ENCODE peak calls at places on chromosomes 13 and 19, in ten cellular contexts. N is fibroblast of lung, J is heart left ventricle, M is cardiac muscle cell, B is lower leg skin, L is GM23338, Q is GM12864, Z is heart right ventricle, T is NB4, P is AG04450. X is an unnamed sample.

GRCh38 chr19:44725684-44726083 is 22.8 kb upstream of the BCL3 start:
- DNase-seq in Q (no peak), L (no peak), Z (no peak), N (no peak), M (no peak), T (no peak), P (no peak), B (no peak), J (no peak), X (no peak)

GRCh38 chr13:46906440-46906839 is 9.6 kb upstream of the HTR2A start:
- DNase-seq in N (no peak), J (no peak), Z (no peak), B (no peak), T (no peak), P (no peak), Q (no peak), L (no peak), M (no peak), X (no peak)

GRCh38 chr13:45055198-45055901 is 65.0 kb upstream of the GTF2F2 start:
- DNase-seq in B (no peak), M (no peak), T (peak; percentile 89), Q (peak; percentile 12), J (no peak), P (peak; percentile 67), N (peak; percentile 77), L (no peak), Z (no peak), X (peak; percentile 39)

GRCh38 chr19:18419195-18419698 is at the start of gene SSBP4:
- DNase-seq in J (peak; percentile 88), N (peak; percentile 78), Q (no peak), P (no peak), B (no peak), T (peak; percentile 84), M (peak; percentile 83), L (peak; percentile 88), Z (peak; percentile 69), X (no peak)

GRCh38 chr13:75145926-75146325 is 336.0 kb downstream of the TBC1D4 start:
- DNase-seq in Z (no peak), J (no peak), M (no peak), P (no peak), B (no peak), T (no peak), L (no peak), Q (no peak), N (peak; percentile 84), X (no peak)

GRCh38 chr13:110155072-110155471 is 151.9 kb downstream of the COL4A1 start:
- DNase-seq in N (no peak), P (no peak), T (no peak), B (no peak), M (no peak), Z (no peak), Q (no peak), J (no peak), L (no peak), X (no peak)

GRCh38 chr13:106418556-106418955 is 116.9 kb downstream of the EFNB2 start:
- DNase-seq in Q (no peak), J (no peak), N (peak; percentile 71), Z (no peak), P (peak; percentile 46), B (no peak), L (no peak), M (no peak), T (no peak), X (peak; percentile 48)

GRCh38 chr13:30872685-30873443 is 33.2 kb upstream of the MEDAG start:
- DNase-seq in T (peak; percentile 61), L (peak; percentile 88), P (peak; percentile 71), Q (no peak), Z (peak; percentile 39), M (no peak), N (peak; percentile 84), B (peak; percentile 90), J (no peak), X (peak; percentile 45)

GRCh38 chr13:59480398-59480797 is 683.3 kb downstream of the DIAPH3 start:
- DNase-seq in Q (no peak), L (no peak), P (no peak), M (no peak), B (no peak), J (no peak), T (no peak), N (no peak), Z (no peak), X (no peak)

GRCh38 chr13:98327326-98328314 is 150.6 kb upstream of the RNF113B start:
- DNase-seq in T (no peak), Q (no peak), P (peak; percentile 18), B (no peak), Z (no peak), J (no peak), L (peak; percentile 87), N (peak; percentile 55), M (peak; percentile 62), X (no peak)

GRCh38 chr13:33490461-33491327 is 205.1 kb upstream of the STARD13 start:
- DNase-seq in L (peak; percentile 89), P (no peak), M (no peak), T (no peak), Q (no peak), Z (peak; percentile 19), B (no peak), N (no peak), J (peak; percentile 51), X (no peak)

GRCh38 chr19:3442487-3443071 is 37.7 kb downstream of the SMIM24 start:
- DNase-seq in J (no peak), L (no peak), T (no peak), Q (no peak), B (no peak), P (no peak), M (no peak), Z (no peak), N (no peak), X (no peak)

GRCh38 chr13:98216135-98216565 is 39.1 kb upstream of the RNF113B start:
- DNase-seq in Z (peak; percentile 47), T (no peak), P (peak; percentile 68), Q (no peak), N (peak; percentile 70), L (no peak), M (peak; percentile 62), B (no peak), J (peak; percentile 70), X (no peak)

DNA sequence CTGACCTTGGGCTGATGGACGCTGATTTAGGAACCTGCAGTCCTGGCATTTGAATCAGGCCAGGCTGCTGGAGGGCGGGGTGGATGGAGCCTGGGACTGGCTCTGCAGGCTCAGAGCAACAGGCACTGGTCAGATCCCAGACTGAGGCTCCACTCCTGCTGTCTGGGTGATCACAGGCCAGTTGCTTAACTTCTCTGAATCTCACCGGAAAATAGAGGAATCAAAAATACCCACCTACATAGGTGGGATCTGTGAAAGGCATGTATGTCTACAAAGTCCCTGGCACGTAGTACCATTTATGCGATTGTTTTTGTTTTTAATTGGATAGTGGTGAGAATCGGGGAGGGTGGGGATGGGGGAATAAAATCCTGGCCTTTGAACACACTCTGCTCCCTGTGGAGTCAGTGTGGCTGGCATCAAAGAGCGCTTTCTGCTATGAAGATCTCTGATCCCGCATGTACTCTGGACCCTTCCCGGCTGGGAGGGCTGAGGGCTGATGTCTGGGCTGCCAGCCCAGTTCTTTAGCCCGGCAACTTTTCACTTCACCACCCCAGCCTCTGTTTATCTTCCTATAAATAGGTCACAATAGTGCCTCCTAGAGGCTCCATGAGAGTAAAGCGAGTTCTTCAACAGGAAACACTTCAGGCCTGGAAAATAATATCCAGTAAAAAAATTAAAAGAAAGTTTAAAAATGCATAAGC is 292.3 kb downstream of the ZNF536 start:
- DNase-seq in B (no peak), J (no peak), Z (peak; percentile 49), Q (no peak), M (peak; percentile 32), L (peak; percentile 83), T (peak; percentile 3), N (peak; percentile 24), P (no peak), X (no peak)
- TF ChIP-seq CTCF in B (no peak), J (peak; percentile 27), Z (peak; percentile 22), Q (peak; percentile 19), M (peak; percentile 37), L (peak; percentile 75), T (peak; percentile 2), N (peak; percentile 47), P (peak; percentile 15), X (peak; percentile 37)

DNA sequence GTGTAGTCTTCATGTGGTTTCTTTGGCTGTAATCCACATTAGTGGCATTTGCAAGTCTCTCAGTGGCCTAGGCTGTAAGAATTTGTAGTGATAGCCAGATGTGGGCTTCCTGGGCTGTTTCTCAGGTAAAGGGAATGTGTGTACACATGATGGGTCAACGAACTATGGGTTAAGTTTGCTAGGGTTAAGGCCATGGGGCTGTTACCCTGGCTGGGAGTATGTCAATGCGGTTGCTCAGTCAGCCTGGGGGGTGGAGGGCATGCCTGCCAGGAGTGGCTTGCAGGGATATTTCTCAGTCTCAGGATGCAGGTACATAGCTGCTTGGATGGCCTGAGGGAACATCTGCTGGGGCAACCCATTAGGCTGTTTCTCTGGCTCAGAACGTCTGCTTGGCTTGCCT is 13.4 kb downstream of the CYSLTR2 start:
- DNase-seq in M (no peak), P (no peak), J (no peak), N (no peak), Q (no peak), L (no peak), T (no peak), B (no peak), Z (no peak), X (no peak)
- TF ChIP-seq CTCF in M (no peak), P (no peak), J (no peak), N (no peak), Q (no peak), L (no peak), T (no peak), B (no peak), Z (no peak), X (no peak)

GRCh38 chr13:80850771-80851170 is 509.8 kb upstream of the SPRY2 start:
- DNase-seq in L (peak; percentile 23), N (no peak), J (no peak), T (no peak), Z (no peak), Q (no peak), M (no peak), B (no peak), P (no peak), X (no peak)
- TF ChIP-seq CTCF in L (no peak), N (no peak), J (no peak), T (no peak), Z (no peak), Q (no peak), M (no peak), B (no peak), P (no peak), X (no peak)

GRCh38 chr13:42880241-42880640 is 98.9 kb downstream of the FAM216B start:
- DNase-seq in T (no peak), Q (no peak), B (no peak), J (no peak), L (no peak), M (no peak), P (no peak), Z (peak; percentile 33), N (no peak), X (no peak)

GRCh38 chr13:42883142-42883541 is 101.8 kb downstream of the FAM216B start:
- DNase-seq in M (no peak), N (no peak), J (no peak), Z (no peak), P (no peak), Q (no peak), L (no peak), T (no peak), B (no peak), X (no peak)

GRCh38 chr13:42885325-42885724 is 103.9 kb downstream of the FAM216B start:
- DNase-seq in Q (no peak), J (no peak), B (no peak), L (no peak), N (no peak), T (no peak), M (no peak), Z (no peak), P (no peak), X (no peak)

GRCh38 chr13:42878721-42879120 is 97.3 kb downstream of the FAM216B start:
- DNase-seq in J (no peak), M (no peak), N (no peak), T (no peak), L (no peak), P (no peak), Z (no peak), B (no peak), Q (no peak), X (no peak)

GRCh38 chr13:42883771-42884170 is 102.4 kb downstream of the FAM216B start:
- DNase-seq in L (no peak), T (peak; percentile 33), J (no peak), Q (no peak), N (peak; percentile 61), M (peak; percentile 49), B (no peak), P (no peak), Z (no peak), X (peak; percentile 23)
- TF ChIP-seq CTCF in L (peak; percentile 20), T (no peak), J (no peak), Q (no peak), N (no peak), M (no peak), B (no peak), P (no peak), Z (peak; percentile 39), X (peak; percentile 31)